ENCODE peak calls at places on chromosomes 3 and 15, in four cellular contexts. B, L, C and O are unnamed samples.

GRCh38 chr3:39122811-39123210 is 15.3 kb downstream of the TTC21A start:
- DNase-seq in C (no peak), L (no peak), B (no peak), O (no peak)

GRCh38 chr3:4849739-4850138 is 129.5 kb upstream of the BHLHE40 start:
- DNase-seq in C (no peak), B (no peak), L (no peak), O (no peak)

GRCh38 chr3:112639451-112640332 is 1.3 kb downstream of the CCDC80 start:
- DNase-seq in L (no peak), C (no peak), B (no peak), O (no peak)

GRCh38 chr3:174821477-174821876 is 37.7 kb upstream of the NAALADL2 start:
- DNase-seq in B (no peak), C (no peak), L (no peak), O (no peak)

GRCh38 chr3:127053979-127054378 is 71.1 kb downstream of the PLXNA1 start:
- DNase-seq in B (no peak), C (no peak), L (no peak), O (peak)

GRCh38 chr15:41904487-41905359 is 10.9 kb upstream of the SPTBN5 start:
- DNase-seq in C (peak), L (peak), B (no peak), O (peak)

GRCh38 chr15:52738311-52738710 is 51.8 kb downstream of the ONECUT1 start:
- DNase-seq in C (no peak), B (no peak), L (no peak), O (no peak)

GRCh38 chr15:64618569-64618968 is 156.8 kb downstream of the RBPMS2 start:
- DNase-seq in C (no peak), L (no peak), B (no peak), O (no peak)

GRCh38 chr3:161348791-161349400 is 22.4 kb downstream of the SPTSSB start:
- DNase-seq in L (no peak), C (no peak), B (no peak), O (no peak)

GRCh38 chr15:57440799-57441198 is 64.5 kb downstream of the CGNL1 start:
- DNase-seq in C (no peak), L (no peak), B (no peak), O (no peak)

GRCh38 chr3:61723038-61723437 is 161.7 kb downstream of the PTPRG start:
- DNase-seq in B (no peak), C (no peak), L (no peak), O (no peak)

GRCh38 chr3:139110072-139110830 is 65.6 kb upstream of the PRR23C start:
- DNase-seq in C (peak), L (no peak), B (no peak), O (peak)

GRCh38 chr3:22029480-22029879 is 278.5 kb upstream of the ZNF385D start:
- DNase-seq in B (no peak), C (no peak), L (no peak), O (no peak)

GRCh38 chr3:192467230-192468186 is 259.8 kb downstream of the FGF12 start:
- DNase-seq in C (peak), L (peak), B (no peak), O (no peak)

GRCh38 chr3:117903226-117903625 is 1131.4 kb downstream of the IGSF11 start:
- DNase-seq in L (peak), B (no peak), C (no peak), O (no peak)

GRCh38 chr15:94582368-94582767 is 351.0 kb downstream of the MCTP2 start:
- DNase-seq in B (no peak), L (no peak), C (no peak), O (peak)

GRCh38 chr3:15694628-15695027 is 93.1 kb downstream of the BTD start:
- DNase-seq in B (no peak), L (no peak), C (no peak), O (no peak)

GRCh38 chr15:45200799-45201556 is 13.2 kb upstream of the SHF start:
- DNase-seq in L (peak), C (peak), B (peak), O (peak)

GRCh38 chr15:79887517-79887916 is 9.3 kb downstream of the MTHFS start:
- DNase-seq in B (no peak), C (no peak), L (no peak), O (no peak)

GRCh38 chr15:101081900-101082299 is 162.7 kb downstream of the LRRK1 start:
- DNase-seq in C (no peak), L (no peak), B (no peak), O (no peak)

GRCh38 chr3:133944641-133945441 is 49.2 kb upstream of the RAB6B start:
- DNase-seq in L (peak), C (no peak), B (peak), O (no peak)
- TF ChIP-seq POLR2A in L (no peak), C (no peak), B (no peak), O (no peak)

GRCh38 chr15:69723404-69724097 is 270.9 kb downstream of the RPLP1 start:
- DNase-seq in L (no peak), C (no peak), B (no peak), O (no peak)
- TF ChIP-seq CTCF in L (no peak), C (no peak), B (no peak), O (no peak)

DNA sequence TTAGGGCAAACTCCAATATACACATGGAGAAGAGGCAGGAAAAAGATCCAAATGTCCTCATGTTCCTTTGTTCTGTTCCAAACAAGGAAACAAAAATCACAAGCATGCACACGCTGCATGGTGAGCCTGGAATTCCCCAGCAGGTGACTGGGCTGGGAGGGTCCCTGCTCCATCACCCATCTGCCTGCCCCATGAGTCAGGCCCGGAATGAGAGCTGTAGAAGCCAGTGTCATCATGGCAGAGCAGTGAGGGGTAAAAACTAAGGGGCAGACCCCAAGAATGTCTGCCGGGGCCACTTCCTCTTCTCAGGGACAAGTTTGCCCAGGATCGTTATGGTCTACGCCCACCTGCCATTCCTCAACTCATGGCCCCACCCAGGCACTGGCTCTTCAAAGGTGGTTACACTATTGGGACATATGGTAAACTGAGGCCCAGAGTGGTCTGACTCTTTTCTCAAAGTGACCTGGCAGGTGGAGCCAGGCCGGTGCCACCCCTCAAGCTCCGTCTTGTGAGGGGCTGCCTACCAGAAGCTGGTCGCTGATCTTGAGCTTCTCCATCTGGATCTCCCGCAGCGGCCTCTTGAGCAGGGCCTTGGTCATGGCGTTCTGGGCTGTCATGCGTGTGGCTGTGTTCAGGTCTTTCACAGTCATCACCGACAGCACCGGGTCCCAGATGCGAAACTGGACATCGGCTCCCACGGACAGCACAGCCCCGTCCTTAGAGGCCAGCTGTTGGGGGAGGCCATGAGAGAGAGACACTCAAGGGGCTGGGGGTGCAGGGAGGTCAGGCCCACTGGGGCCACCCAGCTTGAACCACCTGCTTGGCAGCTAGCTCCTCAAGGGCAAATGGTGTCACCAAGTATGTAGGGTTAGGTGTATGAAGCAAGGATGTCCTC is 3.8 kb downstream of the STOML1 start:
- DNase-seq in B (peak), L (peak), C (no peak), O (no peak)
- TF ChIP-seq POLR2A in B (no peak), L (peak), C (no peak), O (no peak)

DNA sequence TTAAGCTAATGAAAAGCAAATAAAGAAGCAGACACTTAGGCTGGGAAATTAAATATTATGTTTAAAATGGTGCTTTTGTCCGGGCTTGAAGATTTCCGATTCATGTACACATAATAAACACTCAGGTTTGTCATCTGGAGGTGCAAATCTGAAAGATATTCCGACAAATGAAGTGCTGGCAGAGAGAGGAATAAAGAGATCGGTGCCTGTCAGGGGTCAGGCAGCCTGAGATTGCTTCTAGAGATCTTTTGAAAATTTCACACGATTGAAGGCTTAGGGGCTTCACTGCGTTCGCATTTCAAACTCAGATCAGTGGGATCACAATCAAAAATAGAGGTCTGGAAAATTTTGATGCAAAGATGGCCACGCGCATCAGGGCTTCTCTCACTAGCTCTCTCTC is 33.2 kb downstream of the NR2F2 start:
- DNase-seq in B (no peak), C (no peak), L (no peak), O (no peak)
- TF ChIP-seq CTCF in B (no peak), C (no peak), L (no peak), O (no peak)

GRCh38 chr3:100486808-100487207 is 5.6 kb upstream of the TMEM45A start:
- DNase-seq in L (no peak), C (no peak), B (no peak), O (no peak)

GRCh38 chr3:100492810-100493140 is 356 bp downstream of the TMEM45A start:
- DNase-seq in C (no peak), L (no peak), B (no peak), O (no peak)

GRCh38 chr3:100496711-100497261 is 4.4 kb downstream of the TMEM45A start:
- DNase-seq in B (no peak), C (no peak), L (no peak), O (no peak)

GRCh38 chr3:100489118-100489517 is 3.3 kb upstream of the TMEM45A start:
- DNase-seq in C (no peak), L (no peak), B (no peak), O (no peak)

GRCh38 chr3:100492059-100492809 is at the start of gene TMEM45A:
- DNase-seq in L (peak), C (peak), B (peak), O (peak)
- TF ChIP-seq POLR2A in L (peak), C (peak), B (no peak), O (peak)

GRCh38 chr15:66132251-66132816 is 121.2 kb downstream of the MEGF11 start:
- DNase-seq in L (no peak), C (no peak), B (no peak), O (no peak)
- TF ChIP-seq CTCF in L (no peak), C (no peak), B (no peak), O (no peak)

DNA sequence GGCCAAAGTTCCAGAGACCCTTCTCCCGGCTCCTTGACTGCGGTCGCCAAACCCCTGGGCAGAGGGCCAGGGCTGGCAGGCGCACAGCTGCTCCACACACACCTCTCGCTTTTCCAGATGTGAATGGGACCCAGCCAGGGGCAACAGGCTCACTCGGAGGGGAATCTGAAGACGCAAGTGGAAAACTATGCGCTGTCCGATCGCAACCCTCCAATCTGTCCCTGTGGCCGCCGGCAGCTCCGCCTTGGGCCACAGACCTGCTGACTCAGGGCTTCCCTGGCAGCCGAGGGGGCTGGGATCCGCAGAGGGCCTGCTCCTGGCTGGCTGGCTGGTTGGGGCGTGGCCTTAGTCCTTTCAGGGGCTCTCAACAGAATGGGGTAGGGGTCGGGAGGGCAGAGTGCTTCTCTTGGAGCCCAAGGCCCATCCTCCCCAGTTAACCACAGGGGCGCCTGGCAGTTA is 54.0 kb downstream of the IQSEC1 start:
- DNase-seq in L (no peak), B (no peak), C (no peak), O (no peak)
- TF ChIP-seq POLR2A in L (no peak), B (no peak), C (no peak), O (no peak)

DNA sequence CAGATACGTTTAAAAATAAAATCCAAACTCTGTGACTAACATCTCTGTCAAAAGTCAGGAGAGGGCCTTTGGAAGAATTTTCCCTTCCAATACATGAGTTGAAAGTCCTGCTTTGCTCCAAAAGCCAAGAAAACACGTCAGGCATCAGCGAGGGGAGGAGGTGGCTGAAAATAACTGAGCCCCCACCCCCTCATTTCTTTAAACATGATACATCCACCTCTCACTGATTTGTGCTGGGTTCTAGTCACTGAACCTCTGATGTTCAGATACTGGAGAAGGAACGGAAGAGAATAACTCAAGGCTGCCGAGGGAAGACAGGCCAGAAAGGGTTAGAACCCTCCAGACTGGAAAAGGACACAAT is 9.4 kb upstream of the SEMA5B start:
- DNase-seq in C (no peak), B (no peak), L (no peak), O (no peak)
- TF ChIP-seq CTCF in C (no peak), B (no peak), L (no peak), O (no peak)